ENCODE peak calls at places on chromosomes 2 and 18, in eight cellular contexts. H is amniotic stem cell; Y is activated CD4-positive, alpha-beta memory T cell treated with anti-CD3 and anti-CD28 coated beads, Interleukin-2, amount 10 ng/mL, durations not matched to agents 7 days and 5 days; Q is activated naive CD4-positive, alpha-beta T cell treated with anti-CD3 and anti-CD28 coated beads for 36 hours; K is pulmonary artery endothelial cell; J is stimulated activated naive B cell treated with anti-CD40 and anti-IgM and Interleukin-4, amounts not matched to agents 10 μg/mL and 1 μg/mL and 100 μg/mL, for 72 hours; P is Daoy; W is thoracic aorta. V is an unnamed sample.

GRCh38 chr2:41475959-41476358 is 571.9 kb upstream of the PKDCC start:
- DNase-seq in H (no peak), Y (no peak), Q (no peak), K (no peak), J (no peak), P (no peak), W (no peak), V (no peak)

GRCh38 chr2:238851026-238851425 is 3.1 kb downstream of the TWIST2 start:
- DNase-seq in H (no peak), Y (no peak), Q (no peak), K (no peak), J (no peak), P (no peak), W (no peak), V (peak)

GRCh38 chr2:96540136-96540535 is 3.6 kb downstream of the ARID5A start:
- DNase-seq in H (peak), Y (no peak), Q (no peak), K (no peak), J (no peak), P (peak), W (no peak), V (no peak)

GRCh38 chr18:28007841-28008240 is 169.1 kb downstream of the CDH2 start:
- DNase-seq in H (no peak), Y (no peak), Q (no peak), K (no peak), J (no peak), P (no peak), W (no peak), V (no peak)

GRCh38 chr2:196257086-196257485 is 85.7 kb upstream of the STK17B start:
- DNase-seq in H (no peak), Y (no peak), Q (no peak), K (no peak), J (no peak), P (no peak), W (no peak), V (no peak)

GRCh38 chr2:133812826-133813617 is 244.8 kb upstream of the NCKAP5 start:
- DNase-seq in H (no peak), Y (no peak), Q (no peak), K (no peak), J (no peak), P (peak), W (no peak), V (no peak)

GRCh38 chr2:223537669-223538601 is 64.2 kb downstream of the SCG2 start:
- DNase-seq in H (no peak), Y (no peak), Q (no peak), K (no peak), J (no peak), P (no peak), W (no peak), V (no peak)

GRCh38 chr2:673615-674318 is 3.4 kb downstream of the TMEM18 start:
- DNase-seq in H (no peak), Y (no peak), Q (no peak), K (no peak), J (no peak), P (peak), W (no peak), V (no peak)

GRCh38 chr2:61993422-61994024 is 88.0 kb downstream of the COMMD1 start:
- DNase-seq in H (peak), Y (no peak), Q (peak), K (peak), J (no peak), P (peak), W (no peak), V (no peak)

GRCh38 chr2:30736461-30737325 is 70.6 kb downstream of the CAPN13 start:
- DNase-seq in H (no peak), Y (no peak), Q (no peak), K (no peak), J (no peak), P (no peak), W (no peak), V (no peak)

GRCh38 chr18:63286926-63287325 is 32.6 kb downstream of the BCL2 start:
- DNase-seq in H (no peak), Y (no peak), Q (no peak), K (no peak), J (no peak), P (no peak), W (no peak), V (no peak)

GRCh38 chr18:2223859-2224258 is 347.4 kb downstream of the METTL4 start:
- DNase-seq in H (peak), Y (no peak), Q (peak), K (no peak), J (no peak), P (no peak), W (no peak), V (no peak)

GRCh38 chr2:126370208-126370607 is 285.8 kb upstream of the GYPC start:
- DNase-seq in H (no peak), Y (no peak), Q (no peak), K (no peak), J (no peak), P (no peak), W (no peak), V (no peak)

GRCh38 chr2:99640568-99641215 is 150.9 kb upstream of the REV1 start:
- DNase-seq in H (no peak), Y (no peak), Q (no peak), K (no peak), J (no peak), P (no peak), W (no peak), V (no peak)

GRCh38 chr18:69257861-69258458 is 142.7 kb upstream of the DOK6 start:
- DNase-seq in H (peak), Y (no peak), Q (no peak), K (no peak), J (no peak), P (no peak), W (no peak), V (no peak)

GRCh38 chr2:72214429-72215143 is 66.9 kb upstream of the CYP26B1 start:
- DNase-seq in H (peak), Y (no peak), Q (no peak), K (no peak), J (no peak), P (peak), W (no peak), V (no peak)

GRCh38 chr2:65305899-65306298 is 78.3 kb downstream of the ACTR2 start:
- DNase-seq in H (no peak), Y (no peak), Q (no peak), K (no peak), J (no peak), P (no peak), W (no peak), V (no peak)

GRCh38 chr18:61995547-61996062 is 102.8 kb upstream of the RNF152 start:
- DNase-seq in H (no peak), Y (no peak), Q (no peak), K (no peak), J (no peak), P (no peak), W (no peak), V (no peak)

GRCh38 chr18:58615150-58616132 is 13.4 kb downstream of the ALPK2 start:
- DNase-seq in H (no peak), Y (peak), Q (peak), K (no peak), J (peak), P (peak), W (no peak), V (peak)

GRCh38 chr18:57210711-57211411 is 64.0 kb downstream of the BOD1L2 start:
- DNase-seq in H (no peak), Y (no peak), Q (no peak), K (no peak), J (no peak), P (peak), W (no peak), V (no peak)

GRCh38 chr2:200199576-200200263 is 106.8 kb upstream of the SPATS2L start:
- DNase-seq in H (no peak), Y (no peak), Q (peak), K (no peak), J (no peak), P (peak), W (no peak), V (no peak)

GRCh38 chr2:199606193-199606780 is 148.5 kb upstream of the SATB2 start:
- DNase-seq in H (no peak), Y (no peak), Q (no peak), K (no peak), J (no peak), P (no peak), W (no peak), V (no peak)

GRCh38 chr2:231000211-231000904 is 4.4 kb downstream of the SPATA3 start:
- DNase-seq in H (no peak), Y (no peak), Q (no peak), K (no peak), J (no peak), P (peak), W (no peak), V (no peak)

GRCh38 chr18:58176915-58177717 is 133.1 kb downstream of the NEDD4L start:
- DNase-seq in H (peak), Y (no peak), Q (no peak), K (peak), J (no peak), P (peak), W (no peak), V (peak)

GRCh38 chr2:236284208-236284607 is 20.0 kb upstream of the ASB18 start:
- DNase-seq in H (no peak), Y (no peak), Q (no peak), K (no peak), J (no peak), P (no peak), W (no peak), V (no peak)

GRCh38 chr2:235001237-235002133 is 49.7 kb downstream of the SH3BP4 start:
- DNase-seq in H (no peak), Y (no peak), Q (no peak), K (no peak), J (no peak), P (no peak), W (no peak), V (no peak)

GRCh38 chr2:11750422-11750821 is 4.0 kb downstream of the LPIN1 start:
- DNase-seq in H (no peak), Y (peak), Q (peak), K (no peak), J (no peak), P (no peak), W (no peak), V (no peak)

GRCh38 chr2:170212625-170213280 is 34.8 kb downstream of the MYO3B start:
- DNase-seq in H (no peak), Y (no peak), Q (no peak), K (no peak), J (no peak), P (no peak), W (no peak), V (no peak)

GRCh38 chr2:172324198-172324597 is 103.2 kb upstream of the ITGA6 start:
- DNase-seq in H (no peak), Y (no peak), Q (no peak), K (no peak), J (no peak), P (no peak), W (no peak), V (no peak)

GRCh38 chr2:43010428-43011141 is 215.8 kb downstream of the ZFP36L2 start:
- DNase-seq in H (no peak), Y (no peak), Q (no peak), K (no peak), J (no peak), P (no peak), W (no peak), V (peak)

GRCh38 chr2:138395565-138396306 is 105.8 kb upstream of the SPOPL start:
- DNase-seq in H (no peak), Y (no peak), Q (no peak), K (no peak), J (no peak), P (peak), W (no peak), V (no peak)

GRCh38 chr18:52903858-52904257 is 563.9 kb downstream of the DCC start:
- DNase-seq in H (no peak), Y (no peak), Q (peak), K (no peak), J (no peak), P (no peak), W (no peak), V (no peak)

GRCh38 chr18:68431922-68432198 is 283.0 kb downstream of the TMX3 start:
- DNase-seq in H (no peak), Y (no peak), Q (no peak), K (no peak), J (no peak), P (no peak), W (no peak), V (no peak)

GRCh38 chr2:27596627-27597026 is 13.8 kb downstream of the ZNF512 start:
- DNase-seq in H (no peak), Y (no peak), Q (no peak), K (no peak), J (no peak), P (no peak), W (no peak), V (no peak)

GRCh38 chr2:85769236-85769986 is 15.6 kb downstream of the ATOH8 start:
- DNase-seq in H (no peak), Y (no peak), Q (no peak), K (no peak), J (no peak), P (peak), W (no peak), V (no peak)

GRCh38 chr2:131156452-131157149 is 51.5 kb downstream of the PLEKHB2 start:
- DNase-seq in H (no peak), Y (peak), Q (no peak), K (no peak), J (no peak), P (no peak), W (no peak), V (peak)

GRCh38 chr2:234243871-234244565 is 193.5 kb downstream of the SPP2 start:
- DNase-seq in H (no peak), Y (peak), Q (no peak), K (no peak), J (no peak), P (peak), W (no peak), V (no peak)

GRCh38 chr2:170670651-170671050 is 44.5 kb upstream of the SP5 start:
- DNase-seq in H (no peak), Y (no peak), Q (no peak), K (no peak), J (no peak), P (no peak), W (no peak), V (no peak)

GRCh38 chr2:196380098-196380497 is 208.7 kb upstream of the STK17B start:
- DNase-seq in H (no peak), Y (no peak), Q (no peak), K (no peak), J (no peak), P (no peak), W (no peak), V (no peak)

V was measured in activated CD8-positive, alpha-beta memory T cell treated with anti-CD3 and anti-CD28 coated beads for 24 hours.